ENCODE peak calls at places on chromosomes 16 and 17, in four cellular contexts. N is astrocyte of the cerebellum, T is fibroblast of the aortic adventitia, H is left ventricle myocardium inferior. F is an unnamed sample.

GRCh38 chr16:4664538-4665418 is 28.6 kb upstream of the NUDT16L1 start:
- DNase-seq in N (no peak), T (no peak), H (peak), F (no peak)

GRCh38 chr17:59607817-59608403 is 11.8 kb upstream of the CLTC start:
- DNase-seq in N (no peak), T (no peak), H (no peak), F (no peak)

GRCh38 chr17:70208080-70208794 is 38.9 kb downstream of the KCNJ2 start:
- DNase-seq in N (no peak), T (no peak), H (no peak), F (no peak)

GRCh38 chr17:57861737-57862409 is 12.0 kb upstream of the MRPS23 start:
- DNase-seq in N (no peak), T (peak), H (peak), F (peak)

GRCh38 chr17:75845933-75846700 is 1.9 kb upstream of the UNC13D start:
- DNase-seq in N (no peak), T (no peak), H (no peak), F (no peak)

GRCh38 chr17:8155341-8156173 is 3.4 kb upstream of the PER1 start:
- DNase-seq in N (no peak), T (peak), H (no peak), F (no peak)

GRCh38 chr17:19958023-19958422 is 19.6 kb downstream of the AKAP10 start:
- DNase-seq in N (peak), T (peak), H (no peak), F (no peak)

GRCh38 chr16:23069844-23070243 is 79.4 kb downstream of the USP31 start:
- DNase-seq in N (no peak), T (no peak), H (no peak), F (no peak)

GRCh38 chr17:21368545-21369246 is 7.5 kb upstream of the KCNJ12 start:
- DNase-seq in N (no peak), T (no peak), H (no peak), F (no peak)

GRCh38 chr17:9421525-9421924 is 154.1 kb downstream of the STX8 start:
- DNase-seq in N (no peak), T (no peak), H (no peak), F (no peak)

GRCh38 chr16:19344980-19345379 is 59.4 kb downstream of the CLEC19A start:
- DNase-seq in N (no peak), T (no peak), H (no peak), F (no peak)

GRCh38 chr17:39651908-39652634 is 13.1 kb upstream of the TCAP start:
- DNase-seq in N (no peak), T (no peak), H (no peak), F (no peak)

GRCh38 chr16:81195907-81196534 is 42.5 kb upstream of the BCO1 start:
- DNase-seq in N (no peak), T (no peak), H (no peak), F (no peak)

GRCh38 chr16:29007865-29008593 is 23.2 kb downstream of the LAT start:
- DNase-seq in N (peak), T (peak), H (no peak), F (no peak)

GRCh38 chr16:23999663-24000062 is 163.9 kb downstream of the PRKCB start:
- DNase-seq in N (no peak), T (no peak), H (no peak), F (no peak)

GRCh38 chr17:50956750-50957523 is 90.8 kb upstream of the TOB1 start:
- DNase-seq in N (peak), T (peak), H (peak), F (peak)

GRCh38 chr16:86791287-86792074 is 213.1 kb downstream of the FOXL1 start:
- DNase-seq in N (no peak), T (no peak), H (no peak), F (no peak)

GRCh38 chr16:3740186-3740585 is 22.9 kb upstream of the TRAP1 start:
- DNase-seq in N (no peak), T (no peak), H (no peak), F (no peak)

GRCh38 chr16:57635266-57636097 is 7.1 kb downstream of the ADGRG1 start:
- DNase-seq in N (no peak), T (no peak), H (no peak), F (no peak)

GRCh38 chr17:69607162-69607834 is 192.8 kb downstream of the MAP2K6 start:
- DNase-seq in N (peak), T (peak), H (peak), F (peak)

GRCh38 chr17:66582373-66583111 is 252.4 kb upstream of the CACNG5 start:
- DNase-seq in N (no peak), T (no peak), H (no peak), F (no peak)

GRCh38 chr17:67629963-67630320 is 87.8 kb upstream of the NOL11 start:
- DNase-seq in N (peak), T (peak), H (no peak), F (no peak)

GRCh38 chr17:19534562-19535149 is 1.0 kb downstream of the SLC47A1 start:
- DNase-seq in N (peak), T (peak), H (no peak), F (no peak)

GRCh38 chr16:65235339-65236177 is 113.7 kb upstream of the CDH11 start:
- DNase-seq in N (no peak), T (no peak), H (no peak), F (no peak)

GRCh38 chr17:34252138-34252889 is 2.8 kb upstream of the CCL2 start:
- DNase-seq in N (peak), T (peak), H (peak), F (peak)

GRCh38 chr16:75372236-75372856 is 61.0 kb downstream of the CFDP1 start:
- DNase-seq in N (peak), T (peak), H (no peak), F (no peak)

GRCh38 chr17:44167181-44167861 is 3.2 kb upstream of the ASB16 start:
- DNase-seq in N (no peak), T (no peak), H (no peak), F (no peak)
- TF ChIP-seq CTCF in N (no peak), T (no peak), H (no peak), F (no peak)

GRCh38 chr17:74212913-74213791 is at the start of gene TTYH2:
- DNase-seq in N (peak), T (peak), H (peak), F (peak)

GRCh38 chr17:74211929-74212261 is 1.5 kb upstream of the TTYH2 start:
- DNase-seq in N (no peak), T (no peak), H (no peak), F (no peak)

GRCh38 chr17:74211141-74211928 is 2.0 kb upstream of the TTYH2 start:
- DNase-seq in N (no peak), T (peak), H (no peak), F (no peak)

GRCh38 chr17:74212262-74212912 is 984 bp upstream of the TTYH2 start:
- DNase-seq in N (no peak), T (peak), H (peak), F (no peak)

DNA sequence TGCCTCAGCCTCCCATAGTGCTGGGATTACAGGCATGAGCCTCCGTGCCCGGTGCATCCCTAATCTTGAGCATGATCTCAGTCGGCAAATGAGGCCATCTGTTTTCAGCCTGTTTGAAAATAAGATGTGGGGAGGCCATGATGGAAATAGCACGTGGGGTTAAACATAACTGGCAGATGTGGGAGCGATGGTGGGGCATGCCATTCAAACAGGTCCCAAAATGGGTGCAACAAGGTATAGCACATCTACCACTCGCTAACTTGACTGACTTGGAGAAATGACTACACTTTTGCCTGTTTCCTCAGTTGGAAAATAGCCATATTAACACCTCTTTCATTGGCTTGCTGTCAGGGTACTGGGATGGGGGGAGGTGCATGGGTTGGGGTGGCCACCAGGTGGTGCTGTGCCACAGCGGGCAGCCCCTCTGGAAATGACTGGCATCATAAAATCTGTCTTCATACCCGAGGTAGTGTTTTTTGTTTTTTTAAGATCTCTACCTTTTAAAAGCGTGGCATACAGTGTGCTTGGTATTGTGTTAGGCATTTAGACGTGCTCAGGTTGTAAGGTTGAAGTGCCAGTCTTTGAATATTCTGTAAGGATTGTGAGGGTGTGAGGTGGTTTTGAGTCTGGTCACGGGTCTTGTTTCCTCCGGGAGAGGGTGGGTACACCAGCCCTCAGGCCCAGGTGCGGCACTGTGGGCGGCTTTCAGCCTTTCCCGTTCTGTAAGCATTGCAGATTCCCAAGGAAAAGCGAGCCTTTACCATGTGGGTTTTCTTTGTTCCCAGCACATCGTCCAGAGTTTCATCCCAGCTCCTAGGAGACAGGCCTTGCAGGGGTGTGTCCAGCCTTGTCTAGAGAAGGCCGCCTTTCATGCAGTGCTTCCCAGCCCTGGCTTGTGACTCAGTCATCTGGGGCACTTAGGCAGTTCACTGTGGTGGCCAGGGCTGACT is 2.9 kb upstream of the TTYH2 start:
- DNase-seq in N (no peak), T (peak), H (peak), F (peak)
- H3K4me3 ChIP-seq in N (no peak), T (peak), H (no peak), F (no peak)

GRCh38 chr17:49414622-49415350 is at the start of gene PHB1:
- DNase-seq in N (peak), T (peak), H (peak), F (peak)
- TF ChIP-seq CTCF in N (no peak), T (no peak), H (no peak), F (no peak)

GRCh38 chr16:89354325-89354724 is 136.0 kb downstream of the ANKRD11 start:
- DNase-seq in N (no peak), T (no peak), H (peak), F (peak)
- H3K4me3 ChIP-seq in N (no peak), T (no peak), H (no peak), F (no peak)

GRCh38 chr17:6276711-6277110 is 158.2 kb downstream of the AIPL1 start:
- DNase-seq in N (no peak), T (no peak), H (no peak), F (no peak)
- TF ChIP-seq CTCF in N (no peak), T (no peak), H (peak), F (no peak)

GRCh38 chr16:63617047-63617989 is 1504.5 kb downstream of the CDH11 start:
- DNase-seq in N (no peak), T (no peak), H (peak), F (peak)
- H3K4me3 ChIP-seq in N (peak), T (no peak), H (peak), F (peak)

DNA sequence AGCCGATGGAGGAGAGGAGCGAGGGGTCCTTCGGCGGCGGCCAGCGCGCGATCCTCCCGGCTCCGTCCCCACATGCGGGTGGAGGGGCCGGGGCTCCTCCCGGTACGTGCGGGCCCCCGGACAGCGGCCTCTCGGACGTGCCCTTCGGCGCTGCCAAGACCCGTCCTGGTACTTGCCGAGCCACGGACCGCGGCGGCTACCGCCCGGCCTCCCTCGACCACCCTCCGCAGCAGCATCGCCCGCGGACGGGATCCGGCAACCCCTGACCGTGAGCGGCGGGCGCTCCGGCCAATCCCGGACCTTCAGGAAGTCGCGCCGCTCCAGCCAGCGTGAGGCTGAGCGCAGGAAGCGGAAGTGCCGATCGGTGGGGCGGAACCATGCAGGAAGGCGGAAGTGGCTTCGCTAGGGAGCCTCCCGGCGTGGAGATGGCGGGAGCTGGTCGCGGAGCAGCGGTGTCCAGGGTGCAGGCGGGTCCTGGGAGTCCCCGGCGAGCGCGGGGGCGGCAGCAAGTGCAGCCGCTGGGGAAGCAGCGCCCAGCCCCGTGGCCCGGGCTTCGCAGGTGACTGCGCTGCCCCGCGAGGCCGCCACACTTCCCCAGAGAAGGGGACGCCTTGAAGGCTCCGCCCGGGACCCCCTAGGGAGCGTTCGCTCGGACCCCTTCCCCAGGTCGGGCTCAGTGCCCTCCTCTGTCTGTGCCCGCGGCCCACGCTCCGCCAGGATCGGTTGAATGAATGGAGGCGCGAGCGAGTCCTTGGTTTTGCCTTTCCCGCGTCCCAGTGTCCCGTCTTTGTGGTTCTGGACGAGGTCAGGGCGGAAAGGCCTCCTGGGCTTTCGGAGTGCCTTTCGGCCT is at the start of the genes CCDC137 and OXLD1:
- DNase-seq in N (peak), T (peak), H (peak), F (peak)
- TF ChIP-seq CTCF in N (no peak), T (no peak), H (no peak), F (no peak)